ENCODE peak calls at places on chromosomes 1 and 21, in four cellular contexts. M is AG10803, Y is GM23248, H is ELF-1. S is an unnamed sample.

GRCh38 chr1:110258734-110259133 is 48.6 kb downstream of the KCNC4 start:
- DNase-seq in M (no peak), Y (peak), H (no peak), S (no peak)

GRCh38 chr1:31689821-31690220 is 14.0 kb downstream of the COL16A1 start:
- DNase-seq in M (peak), Y (peak), H (no peak), S (no peak)

GRCh38 chr1:112546076-112546475 is 37.3 kb downstream of the WNT2B start:
- DNase-seq in M (no peak), Y (no peak), H (no peak), S (no peak)

GRCh38 chr21:19771881-19772280 is 1226.3 kb upstream of the NCAM2 start:
- DNase-seq in M (no peak), Y (no peak), H (no peak), S (no peak)

GRCh38 chr1:201376464-201377374 is 761 bp downstream of the TNNT2 start:
- DNase-seq in M (peak), Y (peak), H (peak), S (peak)

GRCh38 chr1:41619511-41620364 is 135.3 kb upstream of the EDN2 start:
- DNase-seq in M (no peak), Y (no peak), H (no peak), S (no peak)

GRCh38 chr1:187244623-187245022 is 415.9 kb downstream of the PLA2G4A start:
- DNase-seq in M (no peak), Y (no peak), H (no peak), S (peak)

GRCh38 chr1:221706862-221707582 is 34.9 kb downstream of the DUSP10 start:
- DNase-seq in M (no peak), Y (no peak), H (no peak), S (no peak)

GRCh38 chr1:193448682-193449461 is 262.5 kb upstream of the B3GALT2 start:
- DNase-seq in M (no peak), Y (no peak), H (no peak), S (no peak)

GRCh38 chr1:30506785-30507312 is 216.5 kb downstream of the MATN1 start:
- DNase-seq in M (no peak), Y (no peak), H (no peak), S (no peak)

GRCh38 chr1:89347296-89347695 is 16.6 kb upstream of the GBP6 start:
- DNase-seq in M (peak), Y (no peak), H (no peak), S (no peak)

GRCh38 chr1:172450524-172450885 is 6.6 kb upstream of the PIGC start:
- DNase-seq in M (no peak), Y (no peak), H (peak), S (no peak)

GRCh38 chr1:7422966-7423365 is 348.1 kb upstream of the VAMP3 start:
- DNase-seq in M (no peak), Y (no peak), H (no peak), S (no peak)

GRCh38 chr1:92791487-92792058 is 6.7 kb upstream of the EVI5 start:
- DNase-seq in M (no peak), Y (no peak), H (peak), S (peak)

GRCh38 chr1:164689672-164690655 is 131.0 kb downstream of the PBX1 start:
- DNase-seq in M (no peak), Y (no peak), H (peak), S (no peak)

GRCh38 chr1:214957330-214958137 is 125.0 kb upstream of the KCNK2 start:
- DNase-seq in M (peak), Y (peak), H (no peak), S (no peak)

GRCh38 chr1:160376525-160377131 is 9.8 kb downstream of the NHLH1 start:
- DNase-seq in M (peak), Y (peak), H (peak), S (peak)

GRCh38 chr1:208090776-208091291 is 153.3 kb downstream of the PLXNA2 start:
- DNase-seq in M (no peak), Y (no peak), H (peak), S (no peak)

GRCh38 chr1:2248127-2248826 is 20.2 kb downstream of the SKI start:
- DNase-seq in M (no peak), Y (no peak), H (peak), S (peak)

GRCh38 chr1:111422546-111423391 is 4.8 kb downstream of the OVGP1 start:
- DNase-seq in M (peak), Y (peak), H (no peak), S (no peak)

GRCh38 chr1:109391626-109392025 is 6.1 kb downstream of the SORT1 start:
- DNase-seq in M (no peak), Y (no peak), H (no peak), S (no peak)

GRCh38 chr1:180252638-180253536 is 22.8 kb downstream of the LHX4 start:
- DNase-seq in M (peak), Y (peak), H (peak), S (peak)

GRCh38 chr1:233114159-233114558 is 163.7 kb downstream of the NTPCR start:
- DNase-seq in M (peak), Y (peak), H (peak), S (peak)

GRCh38 chr1:39148942-39149341 is 55.6 kb upstream of the MACF1 start:
- DNase-seq in M (no peak), Y (no peak), H (no peak), S (no peak)

GRCh38 chr1:206001476-206001888 is 1.7 kb downstream of the RAB7B start:
- DNase-seq in M (peak), Y (peak), H (peak), S (no peak)

GRCh38 chr1:117695796-117696505 is 90.1 kb downstream of the TENT5C start:
- DNase-seq in M (peak), Y (peak), H (peak), S (peak)

GRCh38 chr1:13725714-13726175 is 25.8 kb downstream of the PRDM2 start:
- DNase-seq in M (peak), Y (peak), H (peak), S (peak)

GRCh38 chr1:14790967-14791366 is 192.5 kb downstream of the KAZN start:
- DNase-seq in M (no peak), Y (no peak), H (no peak), S (no peak)

GRCh38 chr1:156936191-156936590 is 15.8 kb downstream of the LRRC71 start:
- DNase-seq in M (no peak), Y (no peak), H (no peak), S (no peak)

S was measured in GM23338.